ENCODE peak calls at places on chromosome 11, in ten cellular contexts. W is psoas muscle, H is glutamatergic neuron, R is A549, D is uterus, G is right lobe of liver, T is astrocyte of the spinal cord, P is cardiac muscle cell, F is epithelial cell of esophagus, L is fibroblast of the aortic adventitia. O is an unnamed sample.

GRCh38 chr11:706439-706956 is 467 bp downstream of the EPS8L2 start:
- DNase-seq in W (no peak), H (no peak), R (peak; percentile 41), D (no peak), G (no peak), T (peak; percentile 34), P (no peak), F (peak; percentile 64), L (peak; percentile 47), O (no peak)

GRCh38 chr11:60334005-60334620 is 7.1 kb downstream of the MS4A6E start:
- DNase-seq in W (no peak), H (peak; percentile 78), R (peak; percentile 35), D (peak; percentile 20), G (no peak), T (peak; percentile 14), P (peak; percentile 61), F (peak; percentile 66), L (peak; percentile 21), O (peak; percentile 66)

GRCh38 chr11:102837646-102838045 is 5.8 kb downstream of the MMP3 start:
- DNase-seq in W (no peak), H (no peak), R (no peak), D (no peak), G (no peak), T (no peak), P (no peak), F (no peak), L (no peak), O (no peak)

GRCh38 chr11:98136357-98136756 is 884.4 kb upstream of the CNTN5 start:
- DNase-seq in W (no peak), H (no peak), R (no peak), D (no peak), G (no peak), T (no peak), P (no peak), F (no peak), L (no peak), O (no peak)

GRCh38 chr11:134589155-134589554 is 177.1 kb upstream of the B3GAT1 start:
- DNase-seq in W (no peak), H (no peak), R (no peak), D (no peak), G (no peak), T (no peak), P (no peak), F (no peak), L (no peak), O (peak; percentile 11)

GRCh38 chr11:61955416-61956135 is 5.4 kb downstream of the BEST1 start:
- DNase-seq in W (peak; percentile 67), H (peak; percentile 46), R (no peak), D (peak; percentile 53), G (no peak), T (no peak), P (peak; percentile 31), F (peak; percentile 43), L (no peak), O (no peak)

GRCh38 chr11:63536669-63537292 is at the start of gene PLAAT4:
- DNase-seq in W (no peak), H (no peak), R (no peak), D (peak; percentile 52), G (peak; percentile 84), T (peak; percentile 81), P (no peak), F (no peak), L (peak; percentile 79), O (peak; percentile 38)

GRCh38 chr11:128874406-128874805 is 7.3 kb upstream of the KCNJ1 start:
- DNase-seq in W (no peak), H (no peak), R (no peak), D (no peak), G (no peak), T (peak; percentile 4), P (no peak), F (no peak), L (no peak), O (no peak)

GRCh38 chr11:110481523-110481922 is 51.8 kb downstream of the FDX1 start:
- DNase-seq in W (no peak), H (no peak), R (no peak), D (no peak), G (no peak), T (no peak), P (no peak), F (no peak), L (no peak), O (no peak)

GRCh38 chr11:65391007-65391406 is 4.6 kb downstream of the FRMD8 start:
- DNase-seq in W (no peak), H (no peak), R (peak; percentile 30), D (no peak), G (no peak), T (peak; percentile 18), P (no peak), F (no peak), L (no peak), O (no peak)

GRCh38 chr11:65394125-65394536 is 7.7 kb downstream of the FRMD8 start:
- DNase-seq in W (no peak), H (no peak), R (no peak), D (no peak), G (peak; percentile 55), T (no peak), P (no peak), F (no peak), L (no peak), O (no peak)

GRCh38 chr11:65392186-65392829 is 5.9 kb downstream of the FRMD8 start:
- DNase-seq in W (no peak), H (no peak), R (no peak), D (no peak), G (no peak), T (no peak), P (no peak), F (no peak), L (no peak), O (no peak)

GRCh38 chr11:65393513-65394079 is 7.2 kb downstream of the FRMD8 start:
- DNase-seq in W (no peak), H (no peak), R (no peak), D (no peak), G (peak; percentile 54), T (no peak), P (no peak), F (no peak), L (no peak), O (no peak)

GRCh38 chr11:65392899-65393298 is 6.5 kb downstream of the FRMD8 start:
- DNase-seq in W (no peak), H (no peak), R (no peak), D (no peak), G (no peak), T (no peak), P (no peak), F (no peak), L (no peak), O (no peak)
- TF ChIP-seq CTCF in W (no peak), H (no peak), R (no peak), D (no peak), G (no peak), T (no peak), P (no peak), F (no peak), L (no peak), O (no peak)

GRCh38 chr11:36373040-36374010 is 77.2 kb downstream of the PRR5L start:
- DNase-seq in W (no peak), H (no peak), R (no peak), D (no peak), G (no peak), T (no peak), P (no peak), F (no peak), L (peak; percentile 36), O (no peak)

GRCh38 chr11:36371590-36371989 is 75.5 kb downstream of the PRR5L start:
- DNase-seq in W (no peak), H (no peak), R (no peak), D (no peak), G (no peak), T (no peak), P (no peak), F (no peak), L (no peak), O (no peak)

GRCh38 chr11:36367806-36368680 is 72.0 kb downstream of the PRR5L start:
- DNase-seq in W (no peak), H (no peak), R (no peak), D (no peak), G (no peak), T (no peak), P (no peak), F (no peak), L (no peak), O (no peak)

GRCh38 chr11:36372101-36372767 is 76.1 kb downstream of the PRR5L start:
- DNase-seq in W (no peak), H (no peak), R (no peak), D (no peak), G (no peak), T (peak; percentile 89), P (no peak), F (peak; percentile 63), L (peak; percentile 95), O (no peak)

GRCh38 chr11:36371161-36371560 is 75.1 kb downstream of the PRR5L start:
- DNase-seq in W (no peak), H (no peak), R (no peak), D (no peak), G (no peak), T (no peak), P (no peak), F (no peak), L (no peak), O (no peak)
- TF ChIP-seq CTCF in W (no peak), H (no peak), R (no peak), D (no peak), G (no peak), T (no peak), P (no peak), F (no peak), L (no peak), O (no peak)

DNA sequence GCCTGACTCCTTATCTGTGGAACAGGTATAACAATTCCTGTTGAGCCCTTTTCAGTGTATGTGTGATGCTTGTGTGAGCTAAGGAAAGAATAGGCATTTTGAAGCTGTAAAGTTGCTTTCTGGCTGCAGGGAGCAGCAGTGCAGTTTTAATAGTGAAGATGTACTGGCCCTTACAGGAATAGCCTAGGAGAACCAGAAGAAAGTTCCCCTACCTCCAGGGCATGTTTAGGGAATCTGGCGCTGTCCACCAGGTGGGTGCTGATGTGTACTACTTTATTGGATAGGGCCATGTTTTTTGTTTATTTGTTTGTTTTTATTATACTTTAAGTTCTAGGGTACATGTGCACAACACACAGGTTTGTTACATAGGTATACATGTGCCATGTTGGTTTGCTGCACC is 11.5 kb downstream of the BMAL1 start:
- DNase-seq in W (no peak), H (no peak), R (peak; percentile 28), D (no peak), G (no peak), T (peak; percentile 31), P (peak; percentile 70), F (peak; percentile 38), L (peak; percentile 62), O (no peak)
- TF ChIP-seq CTCF in W (no peak), H (no peak), R (peak; percentile 6), D (no peak), G (no peak), T (peak; percentile 3), P (no peak), F (no peak), L (peak; percentile 24), O (no peak)

DNA sequence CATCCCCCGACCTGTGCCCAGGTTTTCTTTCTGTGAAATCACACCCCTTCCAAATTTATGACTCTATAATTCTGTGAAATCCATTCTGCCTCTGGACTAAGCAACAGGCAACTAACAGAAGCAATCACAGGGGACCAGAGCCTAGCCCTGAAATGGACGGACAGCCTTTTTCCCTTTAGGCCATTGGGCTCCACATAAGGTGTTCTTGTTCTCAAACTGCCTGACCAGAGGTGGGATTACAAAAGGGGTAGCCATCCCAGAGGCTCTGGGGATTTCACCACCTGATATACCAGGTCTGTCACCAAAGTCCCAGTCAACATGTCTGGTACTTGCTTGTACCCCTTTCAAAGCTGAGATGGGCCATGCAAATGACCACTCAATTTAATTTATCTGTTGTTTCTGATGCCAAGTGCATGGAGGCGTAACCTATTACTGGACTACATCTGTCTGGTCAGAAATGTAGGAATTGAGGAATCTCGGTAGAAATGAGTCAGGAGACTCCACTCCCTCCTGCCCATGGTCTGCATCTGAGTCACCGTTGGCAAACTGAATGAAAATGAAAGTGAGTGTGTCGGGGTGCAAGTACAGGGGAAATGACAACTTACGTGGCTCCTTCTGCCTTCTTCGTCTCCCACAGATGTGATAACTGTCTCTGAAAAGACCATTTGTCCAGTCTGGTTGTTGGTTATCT is 10.2 kb downstream of the DKK3 start:
- DNase-seq in W (no peak), H (no peak), R (peak; percentile 79), D (no peak), G (no peak), T (peak; percentile 92), P (no peak), F (peak; percentile 89), L (peak; percentile 86), O (no peak)
- TF ChIP-seq CTCF in W (no peak), H (no peak), R (no peak), D (no peak), G (no peak), T (no peak), P (no peak), F (no peak), L (no peak), O (no peak)

O was measured in lung.